ENCODE peak calls at places on chromosome 2, in four cellular contexts. F, G, B and M are unnamed samples. For H3K4me1, the result is how much of the 10 kb centered on the place peaks cover.

GRCh38 chr2:45120546-45120945 is 111.3 kb upstream of the SIX2 start:
- DNase-seq in B (no peak), G (no peak), F (no peak), M (no peak)

GRCh38 chr2:136242687-136243277 is 124.8 kb upstream of the CXCR4 start:
- DNase-seq in F (no peak), B (no peak), G (no peak), M (no peak)

GRCh38 chr2:174527101-174527721 is 40.4 kb upstream of the GPR155 start:
- DNase-seq in B (no peak), G (no peak), F (no peak), M (no peak)

GRCh38 chr2:140975237-140975636 is 1155.6 kb downstream of the LRP1B start:
- DNase-seq in F (no peak), B (no peak), G (no peak), M (no peak)

GRCh38 chr2:143525006-143525405 is 395.8 kb downstream of the ARHGAP15 start:
- DNase-seq in F (no peak), B (no peak), G (no peak), M (no peak)

GRCh38 chr2:231917280-231918088 is 8.7 kb downstream of the NPPC start:
- DNase-seq in F (peak), G (no peak), B (peak), M (no peak)

GRCh38 chr2:20365249-20365817 is 14.7 kb upstream of the PUM2 start:
- DNase-seq in G (no peak), B (no peak), F (no peak), M (no peak)

GRCh38 chr2:105792561-105792960 is 47.8 kb downstream of the NCK2 start:
- DNase-seq in G (no peak), B (no peak), F (no peak), M (no peak)

GRCh38 chr2:181456660-181457120 is 496 bp upstream of the ITGA4 start:
- DNase-seq in F (peak), B (peak), G (peak), M (peak)

GRCh38 chr2:78077637-78078036 is 555.5 kb upstream of the LRRTM4 start:
- DNase-seq in G (no peak), F (no peak), B (no peak), M (no peak)

GRCh38 chr2:51031004-51031791 is 734 bp downstream of the NRXN1 start:
- DNase-seq in G (no peak), F (no peak), B (no peak), M (no peak)

GRCh38 chr2:146651361-146651760 is 1193.5 kb upstream of the ACVR2A start:
- DNase-seq in F (no peak), B (no peak), G (no peak), M (no peak)

GRCh38 chr2:74391580-74392448 is 11.7 kb upstream of the DCTN1 start:
- DNase-seq in B (peak), F (peak), G (peak), M (peak)

GRCh38 chr2:181626671-181627070 is 30.2 kb downstream of the CERKL start:
- DNase-seq in G (no peak), F (no peak), B (no peak), M (no peak)

GRCh38 chr2:198127627-198128026 is 323.2 kb downstream of the PLCL1 start:
- DNase-seq in F (no peak), G (peak), B (no peak), M (peak)

GRCh38 chr2:199384043-199384442 is 73.7 kb downstream of the SATB2 start:
- DNase-seq in F (no peak), G (no peak), B (no peak), M (no peak)

GRCh38 chr2:175709248-175709647 is 292.8 kb downstream of the LNPK start:
- DNase-seq in F (no peak), B (no peak), G (no peak), M (no peak)

GRCh38 chr2:72863046-72863445 is 24.2 kb upstream of the SPR start:
- DNase-seq in B (no peak), G (no peak), F (no peak), M (no peak)

GRCh38 chr2:119598576-119598975 is 54.3 kb downstream of the CFAP221 start:
- DNase-seq in G (no peak), B (no peak), F (no peak), M (no peak)

GRCh38 chr2:66872926-66873714 is 438.2 kb downstream of the MEIS1 start:
- DNase-seq in G (no peak), B (no peak), F (no peak), M (no peak)

GRCh38 chr2:30871980-30872789 is 64.9 kb upstream of the CAPN13 start:
- DNase-seq in G (no peak), B (no peak), F (no peak), M (no peak)

GRCh38 chr2:216789088-216789487 is 70.8 kb downstream of the TNP1 start:
- DNase-seq in G (no peak), F (no peak), B (no peak), M (no peak)

GRCh38 chr2:42795275-42795674 is 2.9 kb upstream of the HAAO start:
- DNase-seq in G (no peak), B (no peak), F (no peak), M (no peak)
- H3K4me3 ChIP-seq in G (no peak), B (no peak), F (no peak), M (no peak)

GRCh38 chr2:16643099-16643498 is 22.5 kb downstream of the CYRIA start:
- DNase-seq in G (no peak), F (no peak), B (no peak), M (no peak)
- H3K4me1 ChIP-seq in G (under half), F (under half), B (under half), M (under half)

GRCh38 chr2:64311191-64311910 is 142.6 kb upstream of the LGALSL start:
- DNase-seq in B (no peak), F (no peak), G (no peak), M (no peak)
- H3K4me3 ChIP-seq in B (no peak), F (no peak), G (no peak), M (no peak)

DNA sequence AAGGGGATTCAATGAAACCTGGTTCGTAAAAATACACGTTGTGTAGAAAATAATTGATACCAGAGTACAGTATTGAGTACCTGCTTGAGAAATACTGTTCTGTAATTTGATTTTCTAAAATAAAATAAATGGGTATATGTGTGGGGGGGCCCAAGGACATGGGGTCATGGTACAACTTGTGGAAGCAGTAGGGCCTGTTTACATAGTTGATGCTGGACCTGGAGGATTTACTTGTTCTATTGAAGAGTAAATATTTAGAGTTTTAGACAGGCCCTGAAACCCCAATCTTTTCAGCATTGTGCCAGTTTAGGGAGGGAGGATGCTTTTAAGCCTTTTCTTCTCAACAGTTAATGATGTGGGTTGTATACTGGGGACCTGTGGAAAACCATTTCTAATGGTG is 11.7 kb downstream of the CERS6 start:
- DNase-seq in B (no peak), G (no peak), F (no peak), M (no peak)
- H3K4me1 ChIP-seq in B (under half), G (under half), F (under half), M (under half)

GRCh38 chr2:85541753-85542457 is 2.9 kb downstream of the MAT2A start:
- DNase-seq in B (no peak), G (no peak), F (no peak), M (no peak)
- H3K4me3 ChIP-seq in B (peak), G (no peak), F (peak), M (peak)

GRCh38 chr2:23947350-23947749 is 7.1 kb downstream of the UBXN2A start:
- DNase-seq in B (no peak), F (no peak), G (no peak), M (no peak)
- H3K4me1 ChIP-seq in B (under half), F (under half), G (under half), M (under half)